ENCODE peak calls at places on chromosomes 7 and 10, in five cellular contexts. K is lung; Q is CD8-positive, alpha-beta memory T cell; E is Panc1; V is astrocyte. D is an unnamed sample. For H3K4me1, the result is how much of the 10 kb centered on the place peaks cover.

GRCh38 chr7:105782391-105783063 is 93.9 kb downstream of the ATXN7L1 start:
- DNase-seq in K (no peak), Q (no peak), E (no peak), V (peak), D (no peak)

GRCh38 chr7:141462958-141463357 is 88.3 kb upstream of the AGK start:
- DNase-seq in K (no peak), Q (no peak), E (no peak), V (no peak), D (no peak)

GRCh38 chr7:105224884-105225651 is 163.7 kb downstream of the SRPK2 start:
- DNase-seq in K (no peak), Q (no peak), E (peak), V (peak), D (no peak)

GRCh38 chr7:148514236-148514635 is 76.3 kb upstream of the C7orf33 start:
- DNase-seq in K (no peak), Q (no peak), E (no peak), V (no peak), D (no peak)

GRCh38 chr7:105906690-105907089 is 30.3 kb upstream of the ATXN7L1 start:
- DNase-seq in K (no peak), Q (no peak), E (no peak), V (peak), D (no peak)

GRCh38 chr7:99699946-99700345 is 20.1 kb upstream of the CYP3A5 start:
- DNase-seq in K (no peak), Q (no peak), E (no peak), V (no peak), D (no peak)

GRCh38 chr10:79234391-79235318 is 112.6 kb upstream of the PPIF start:
- DNase-seq in K (no peak), Q (no peak), E (no peak), V (peak), D (no peak)

GRCh38 chr10:43953672-43954071 is 305.0 kb upstream of the ZNF32 start:
- DNase-seq in K (peak), Q (no peak), E (no peak), V (no peak), D (no peak)

GRCh38 chr7:46486264-46487206 is 565.5 kb upstream of the IGFBP3 start:
- DNase-seq in K (no peak), Q (no peak), E (peak), V (peak), D (peak)

GRCh38 chr10:29858352-29859267 is 200.8 kb downstream of the JCAD start:
- DNase-seq in K (peak), Q (no peak), E (peak), V (peak), D (peak)

GRCh38 chr7:130667593-130668257 is 823 bp downstream of the COPG2 start:
- DNase-seq in K (no peak), Q (no peak), E (no peak), V (no peak), D (no peak)

DNA sequence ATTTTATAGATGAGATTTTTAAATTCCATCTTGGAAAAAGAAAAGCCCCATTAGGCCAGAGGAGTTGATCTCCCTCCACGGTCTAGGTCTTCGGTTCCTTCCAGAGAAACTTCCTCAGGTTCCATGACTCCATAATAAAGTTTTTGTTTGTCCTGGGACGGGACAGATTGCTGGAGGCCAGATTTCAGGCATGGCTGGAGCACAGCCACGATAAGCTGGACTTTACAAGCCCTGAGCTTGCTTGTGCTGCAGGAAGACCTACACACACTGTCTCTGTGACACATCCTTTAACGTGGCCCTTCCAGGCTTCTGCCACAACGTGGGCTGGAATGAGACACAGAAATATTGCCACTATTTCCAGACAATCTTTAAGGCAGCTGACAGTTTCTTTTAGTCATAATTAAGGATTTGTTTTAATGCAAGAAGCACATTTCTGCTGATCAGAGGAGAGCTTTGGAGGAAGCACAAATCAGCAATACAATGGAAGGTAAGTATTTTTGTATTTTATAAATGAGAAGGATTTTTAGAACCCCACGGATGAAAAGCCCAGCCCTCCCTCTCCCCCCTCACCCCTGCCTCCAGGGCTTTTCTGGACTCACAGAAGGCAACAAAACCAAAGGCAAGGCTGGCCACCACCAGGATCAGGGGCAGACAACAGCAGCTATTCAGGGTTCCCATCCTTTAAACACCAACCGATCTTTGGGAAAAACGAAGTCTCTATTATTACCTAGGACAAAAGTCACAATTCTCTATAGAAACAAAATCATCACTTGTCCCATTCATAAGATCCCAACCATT is 6.5 kb downstream of the CTBP2 start:
- DNase-seq in K (no peak), Q (no peak), E (no peak), V (peak), D (no peak)
- H3K4me3 ChIP-seq in K (no peak), Q (no peak), E (peak), V (no peak), D (no peak)

GRCh38 chr10:57960406-57960805 is 307.3 kb downstream of the IPMK start:
- DNase-seq in K (no peak), Q (no peak), E (no peak), V (no peak), D (no peak)

GRCh38 chr10:57959318-57960003 is 308.2 kb downstream of the IPMK start:
- DNase-seq in K (no peak), Q (no peak), E (no peak), V (no peak), D (no peak)

GRCh38 chr10:57952741-57953140 is 315.0 kb downstream of the IPMK start:
- DNase-seq in K (no peak), Q (no peak), E (no peak), V (peak), D (no peak)

GRCh38 chr10:57955076-57955475 is 312.6 kb downstream of the IPMK start:
- DNase-seq in K (no peak), Q (no peak), E (no peak), V (peak), D (no peak)
- H3K27ac ChIP-seq in K (no peak), Q (no peak), E (no peak), V (no peak), D (no peak)

GRCh38 chr7:2256306-2257045 is 14.4 kb downstream of the NUDT1 start:
- DNase-seq in K (no peak), Q (no peak), E (no peak), V (no peak), D (no peak)

GRCh38 chr7:2254429-2255144 is 12.6 kb downstream of the NUDT1 start:
- DNase-seq in K (no peak), Q (no peak), E (no peak), V (no peak), D (no peak)

GRCh38 chr7:2253525-2254244 is 11.7 kb downstream of the NUDT1 start:
- DNase-seq in K (no peak), Q (no peak), E (no peak), V (no peak), D (no peak)

GRCh38 chr7:2257046-2257551 is 15.1 kb downstream of the NUDT1 start:
- DNase-seq in K (no peak), Q (no peak), E (no peak), V (no peak), D (no peak)

GRCh38 chr7:2255145-2256139 is 13.4 kb downstream of the NUDT1 start:
- DNase-seq in K (no peak), Q (no peak), E (no peak), V (peak), D (no peak)
- H3K4me1 ChIP-seq in K (under half), Q (under half), E (under half), V (under half), D (under half)

DNA sequence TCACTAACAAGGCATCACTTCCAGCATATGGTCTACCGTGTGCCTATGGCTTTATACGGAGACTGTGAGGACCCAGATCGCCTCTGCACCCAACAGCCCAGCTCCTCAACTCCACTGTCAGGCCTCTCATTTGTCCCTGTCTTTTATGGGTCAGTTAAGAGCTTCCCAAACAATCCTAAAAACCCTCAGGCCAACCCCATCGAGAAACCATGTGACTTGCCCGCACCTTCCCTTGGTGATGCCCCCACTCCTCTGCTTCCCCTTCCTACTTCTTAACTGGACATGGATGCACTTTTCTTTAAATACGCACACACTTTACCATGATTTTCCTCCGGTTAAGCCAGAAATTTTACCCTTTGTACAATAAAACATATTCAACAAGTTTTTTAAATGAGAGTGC is 46.8 kb downstream of the BAIAP2L1 start:
- DNase-seq in K (no peak), Q (no peak), E (no peak), V (no peak), D (no peak)
- H3K4me3 ChIP-seq in K (no peak), Q (no peak), E (peak), V (peak), D (no peak)

GRCh38 chr10:62170738-62171137 is 97.9 kb downstream of the RTKN2 start:
- DNase-seq in K (no peak), Q (no peak), E (no peak), V (no peak), D (no peak)

GRCh38 chr10:62163024-62163423 is 105.6 kb downstream of the RTKN2 start:
- DNase-seq in K (no peak), Q (no peak), E (no peak), V (no peak), D (no peak)

GRCh38 chr10:62165803-62166202 is 102.8 kb downstream of the RTKN2 start:
- DNase-seq in K (no peak), Q (no peak), E (no peak), V (no peak), D (no peak)

GRCh38 chr10:62162261-62162660 is 106.4 kb downstream of the RTKN2 start:
- DNase-seq in K (no peak), Q (no peak), E (no peak), V (no peak), D (no peak)

DNA sequence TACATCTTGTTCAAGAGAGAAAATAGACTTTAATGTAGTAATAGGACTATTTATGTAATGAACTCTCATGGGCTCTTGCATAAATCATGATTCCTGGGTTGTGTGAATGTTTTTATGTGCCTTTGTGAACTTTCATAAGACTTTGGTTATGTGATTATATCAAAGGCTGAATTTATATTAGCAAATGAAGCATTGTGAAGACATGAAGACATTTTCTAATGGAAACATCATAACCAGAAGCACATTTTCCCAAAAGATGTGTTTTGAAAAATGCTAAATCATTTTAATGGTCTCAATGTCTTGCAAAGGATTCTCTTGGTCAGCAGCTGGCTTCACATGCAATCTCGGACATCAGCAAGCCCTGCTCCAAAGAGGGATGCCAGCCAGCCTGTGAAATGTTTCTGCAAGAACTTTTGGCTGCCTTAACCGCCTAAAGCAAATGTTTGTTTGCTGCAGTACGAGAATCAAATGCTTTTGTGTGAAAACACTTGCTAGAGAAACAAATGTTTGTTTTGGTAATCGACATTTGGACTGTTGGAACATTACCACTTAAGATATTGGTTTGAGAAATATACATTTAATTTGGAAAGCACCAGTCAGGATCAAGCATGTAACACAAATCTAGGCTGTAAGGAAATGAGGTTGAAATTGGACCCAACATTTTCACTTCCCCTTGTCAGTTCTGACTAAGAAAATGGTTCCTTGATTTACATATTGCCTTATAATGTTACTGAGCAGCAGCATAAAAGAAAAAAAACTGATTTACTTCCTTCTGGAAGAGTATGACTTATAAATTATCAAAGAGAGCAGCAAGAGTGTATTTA is 102.1 kb downstream of the RTKN2 start:
- DNase-seq in K (peak), Q (no peak), E (no peak), V (no peak), D (peak)
- H3K27ac ChIP-seq in K (no peak), Q (no peak), E (peak), V (no peak), D (peak)

DNA sequence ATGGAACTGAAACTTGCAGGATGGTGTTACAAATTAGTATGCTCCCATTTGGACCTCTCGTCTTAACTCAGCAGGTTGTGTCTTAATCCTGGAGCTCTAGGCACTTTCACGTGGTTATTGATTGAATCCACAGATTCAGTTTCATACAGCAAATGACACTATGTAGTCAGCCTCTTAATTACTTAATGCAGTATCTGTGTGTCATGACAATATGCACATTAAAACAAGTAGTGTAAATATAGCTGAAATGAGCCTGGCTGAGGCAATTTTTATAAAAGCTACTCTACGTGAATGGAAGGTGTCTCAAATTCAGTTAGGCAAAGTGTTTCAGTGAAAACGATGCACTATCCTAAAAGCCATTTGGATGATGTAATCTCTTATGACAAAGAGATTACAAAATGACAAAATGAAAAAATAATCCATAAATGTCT is 86.8 kb downstream of the CD36 start:
- DNase-seq in K (no peak), Q (no peak), E (no peak), V (no peak), D (no peak)
- H3K4me1 ChIP-seq in K (under half), Q (under half), E (under half), V (under half), D (under half)

GRCh38 chr10:3417096-3417495 is 244.5 kb upstream of the PITRM1 start:
- DNase-seq in K (no peak), Q (no peak), E (no peak), V (no peak), D (no peak)
- H3K4me3 ChIP-seq in K (no peak), Q (no peak), E (no peak), V (no peak), D (no peak)

GRCh38 chr7:157751951-157752673 is 415.3 kb downstream of the DNAJB6 start:
- DNase-seq in K (no peak), Q (no peak), E (no peak), V (no peak), D (peak)
- H3K27ac ChIP-seq in K (no peak), Q (no peak), E (no peak), V (no peak), D (no peak)

D was measured in aorta.